ENCODE peak calls at places on chromosomes 1 and 21, in five cellular contexts. One of them, this sample, is unnamed.

GRCh38 chr1:44507490-44508396 is 102.7 kb downstream of the RNF220 start:
- DNase-seq in neural progenitor cell: peak; percentile 91
- DNase-seq in tibial nerve: no peak
- DNase-seq in left ventricle myocardium inferior: no peak
- DNase-seq in cardiac muscle cell: no peak
- DNase-seq in this sample: no peak

GRCh38 chr1:96538883-96539282 is 182.7 kb upstream of the PTBP2 start:
- DNase-seq in cardiac muscle cell: peak; percentile 98
- DNase-seq in tibial nerve: peak; percentile 94
- DNase-seq in neural progenitor cell: no peak
- DNase-seq in left ventricle myocardium inferior: no peak
- DNase-seq in this sample: no peak

GRCh38 chr1:100719490-100719889 is at the start of gene VCAM1:
- DNase-seq in left ventricle myocardium inferior: no peak
- DNase-seq in neural progenitor cell: peak; percentile 66
- DNase-seq in cardiac muscle cell: peak; percentile 61
- DNase-seq in tibial nerve: no peak
- DNase-seq in this sample: peak; percentile 2

GRCh38 chr1:18373882-18374493 is 106.7 kb upstream of the KLHDC7A start:
- DNase-seq in cardiac muscle cell: no peak
- DNase-seq in tibial nerve: no peak
- DNase-seq in left ventricle myocardium inferior: no peak
- DNase-seq in neural progenitor cell: peak; percentile 75
- DNase-seq in this sample: peak; percentile 52

GRCh38 chr1:12095822-12096263 is 32.7 kb downstream of the TNFRSF8 start:
- DNase-seq in tibial nerve: no peak
- DNase-seq in cardiac muscle cell: peak; percentile 39
- DNase-seq in neural progenitor cell: no peak
- DNase-seq in left ventricle myocardium inferior: no peak
- DNase-seq in this sample: peak; percentile 25

GRCh38 chr1:145922266-145922665 is 3.7 kb upstream of the PEX11B start:
- DNase-seq in left ventricle myocardium inferior: no peak
- DNase-seq in cardiac muscle cell: peak; percentile 65
- DNase-seq in tibial nerve: no peak
- DNase-seq in neural progenitor cell: no peak
- DNase-seq in this sample: no peak

GRCh38 chr21:38997756-38998155 is 185.5 kb downstream of the PSMG1 start:
- DNase-seq in cardiac muscle cell: no peak
- DNase-seq in left ventricle myocardium inferior: no peak
- DNase-seq in neural progenitor cell: no peak
- DNase-seq in tibial nerve: no peak
- DNase-seq in this sample: no peak

GRCh38 chr1:27506703-27507102 is 16.7 kb upstream of the WASF2 start:
- DNase-seq in cardiac muscle cell: no peak
- DNase-seq in tibial nerve: no peak
- DNase-seq in neural progenitor cell: no peak
- DNase-seq in left ventricle myocardium inferior: no peak
- DNase-seq in this sample: no peak

GRCh38 chr1:240946926-240947325 is 335.0 kb upstream of the GREM2 start:
- DNase-seq in cardiac muscle cell: peak; percentile 30
- DNase-seq in neural progenitor cell: peak; percentile 56
- DNase-seq in tibial nerve: peak; percentile 47
- DNase-seq in left ventricle myocardium inferior: no peak
- DNase-seq in this sample: no peak

GRCh38 chr1:210754931-210755670 is 378.8 kb downstream of the KCNH1 start:
- DNase-seq in tibial nerve: no peak
- DNase-seq in cardiac muscle cell: no peak
- DNase-seq in left ventricle myocardium inferior: no peak
- DNase-seq in neural progenitor cell: peak; percentile 63
- DNase-seq in this sample: no peak

GRCh38 chr1:89125571-89126233 is at the start of gene GBP2:
- DNase-seq in neural progenitor cell: no peak
- DNase-seq in left ventricle myocardium inferior: no peak
- DNase-seq in tibial nerve: peak; percentile 34
- DNase-seq in cardiac muscle cell: peak; percentile 72
- DNase-seq in this sample: no peak

GRCh38 chr1:150621497-150622113 is 7.8 kb downstream of the ENSA start:
- DNase-seq in left ventricle myocardium inferior: no peak
- DNase-seq in tibial nerve: peak; percentile 62
- DNase-seq in neural progenitor cell: peak; percentile 63
- DNase-seq in cardiac muscle cell: peak; percentile 84
- DNase-seq in this sample: no peak

GRCh38 chr1:19344831-19345230 is 32.7 kb downstream of the SLC66A1 start:
- DNase-seq in cardiac muscle cell: no peak
- DNase-seq in left ventricle myocardium inferior: no peak
- DNase-seq in neural progenitor cell: no peak
- DNase-seq in tibial nerve: no peak
- DNase-seq in this sample: no peak

GRCh38 chr1:90135306-90135705 is 140.4 kb downstream of the ZNF326 start:
- DNase-seq in neural progenitor cell: no peak
- DNase-seq in tibial nerve: no peak
- DNase-seq in cardiac muscle cell: peak; percentile 12
- DNase-seq in left ventricle myocardium inferior: no peak
- DNase-seq in this sample: no peak

GRCh38 chr1:244239261-244239770 is 188.2 kb downstream of the ZBTB18 start:
- DNase-seq in tibial nerve: no peak
- DNase-seq in left ventricle myocardium inferior: no peak
- DNase-seq in cardiac muscle cell: no peak
- DNase-seq in neural progenitor cell: no peak
- DNase-seq in this sample: no peak

GRCh38 chr1:101995984-101996731 is 568 bp downstream of the OLFM3 start:
- DNase-seq in neural progenitor cell: peak; percentile 40
- DNase-seq in tibial nerve: no peak
- DNase-seq in cardiac muscle cell: no peak
- DNase-seq in left ventricle myocardium inferior: no peak
- DNase-seq in this sample: no peak

GRCh38 chr1:21816602-21817302 is 4.7 kb downstream of the LDLRAD2 start:
- DNase-seq in cardiac muscle cell: peak; percentile 73
- DNase-seq in left ventricle myocardium inferior: no peak
- DNase-seq in neural progenitor cell: no peak
- DNase-seq in tibial nerve: no peak
- DNase-seq in this sample: no peak

GRCh38 chr1:2239384-2239985 is 11.4 kb downstream of the SKI start:
- DNase-seq in cardiac muscle cell: no peak
- DNase-seq in neural progenitor cell: no peak
- DNase-seq in left ventricle myocardium inferior: no peak
- DNase-seq in tibial nerve: no peak
- DNase-seq in this sample: no peak

GRCh38 chr1:70168283-70168682 is 37.1 kb downstream of the LRRC40 start:
- DNase-seq in neural progenitor cell: no peak
- DNase-seq in cardiac muscle cell: no peak
- DNase-seq in tibial nerve: no peak
- DNase-seq in left ventricle myocardium inferior: no peak
- DNase-seq in this sample: no peak

GRCh38 chr1:231872461-231872910 is 245.9 kb downstream of the DISC1 start:
- DNase-seq in tibial nerve: no peak
- DNase-seq in left ventricle myocardium inferior: no peak
- DNase-seq in neural progenitor cell: no peak
- DNase-seq in cardiac muscle cell: peak; percentile 76
- DNase-seq in this sample: no peak

GRCh38 chr21:35026617-35027557 is 22.2 kb downstream of the RUNX1 start:
- DNase-seq in neural progenitor cell: peak; percentile 66
- DNase-seq in cardiac muscle cell: peak; percentile 88
- DNase-seq in tibial nerve: peak; percentile 29
- DNase-seq in left ventricle myocardium inferior: peak; percentile 68
- DNase-seq in this sample: no peak

GRCh38 chr1:78003882-78004718 is 639 bp upstream of the DNAJB4 start:
- DNase-seq in tibial nerve: peak; percentile 38
- DNase-seq in neural progenitor cell: peak; percentile 77
- DNase-seq in cardiac muscle cell: peak; percentile 78
- DNase-seq in left ventricle myocardium inferior: peak; percentile 53
- DNase-seq in this sample: no peak

GRCh38 chr1:4972761-4973320 is 318.4 kb downstream of the AJAP1 start:
- DNase-seq in tibial nerve: no peak
- DNase-seq in left ventricle myocardium inferior: no peak
- DNase-seq in cardiac muscle cell: no peak
- DNase-seq in neural progenitor cell: no peak
- DNase-seq in this sample: no peak

GRCh38 chr21:40422851-40423635 is 423.9 kb downstream of the DSCAM start:
- DNase-seq in left ventricle myocardium inferior: no peak
- DNase-seq in cardiac muscle cell: no peak
- DNase-seq in tibial nerve: no peak
- DNase-seq in neural progenitor cell: no peak
- DNase-seq in this sample: no peak

GRCh38 chr1:31575373-31576140 is 758 bp upstream of the TINAGL1 start:
- DNase-seq in cardiac muscle cell: no peak
- DNase-seq in tibial nerve: no peak
- DNase-seq in left ventricle myocardium inferior: no peak
- DNase-seq in neural progenitor cell: peak; percentile 4
- DNase-seq in this sample: no peak

GRCh38 chr1:51788938-51789337 is 89.6 kb downstream of the NRDC start:
- DNase-seq in cardiac muscle cell: no peak
- DNase-seq in neural progenitor cell: no peak
- DNase-seq in left ventricle myocardium inferior: no peak
- DNase-seq in tibial nerve: no peak
- DNase-seq in this sample: no peak
- H3K36me3 ChIP-seq in cardiac muscle cell: peaks cover 69% of the 10 kb centered on the region
- H3K36me3 ChIP-seq in neural progenitor cell: peaks cover 6% of the 10 kb centered on the region
- H3K36me3 ChIP-seq in left ventricle myocardium inferior: peaks cover 100% of the 10 kb centered on the region
- H3K36me3 ChIP-seq in tibial nerve: peaks cover 100% of the 10 kb centered on the region
- H3K36me3 ChIP-seq in this sample: peaks cover 44% of the 10 kb centered on the region

DNA sequence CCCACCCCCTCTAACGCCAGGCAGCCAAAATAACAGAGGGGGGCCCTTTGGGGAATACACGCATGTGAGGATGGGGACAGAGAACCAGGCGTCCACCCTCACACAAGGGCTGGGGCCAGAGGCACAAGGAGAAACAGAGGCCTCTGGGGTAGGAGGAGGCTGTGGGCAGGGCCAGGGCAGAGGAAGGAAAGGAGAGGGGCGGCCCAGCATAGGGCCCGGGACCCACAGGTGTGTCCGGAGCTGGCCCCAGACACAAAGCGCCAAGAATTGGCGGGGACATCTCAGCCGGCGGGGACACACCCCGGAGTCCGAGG is 6.7 kb downstream of the PLEKHG5 start:
- DNase-seq in neural progenitor cell: no peak
- DNase-seq in tibial nerve: no peak
- DNase-seq in cardiac muscle cell: no peak
- DNase-seq in left ventricle myocardium inferior: no peak
- DNase-seq in this sample: no peak
- H3K4me3 ChIP-seq in neural progenitor cell: peak overlapping the region; percentile 91
- H3K4me3 ChIP-seq in tibial nerve: peak overlapping the region; percentile 49
- H3K4me3 ChIP-seq in cardiac muscle cell: peak overlapping the region; percentile 32
- H3K4me3 ChIP-seq in left ventricle myocardium inferior: peak overlapping the region; percentile 73
- H3K4me3 ChIP-seq in this sample: peak overlapping the region; percentile 79

GRCh38 chr1:58119971-58120370 is 426.6 kb downstream of the OMA1 start:
- DNase-seq in tibial nerve: no peak
- DNase-seq in neural progenitor cell: no peak
- DNase-seq in cardiac muscle cell: no peak
- DNase-seq in left ventricle myocardium inferior: no peak
- DNase-seq in this sample: no peak

DNA sequence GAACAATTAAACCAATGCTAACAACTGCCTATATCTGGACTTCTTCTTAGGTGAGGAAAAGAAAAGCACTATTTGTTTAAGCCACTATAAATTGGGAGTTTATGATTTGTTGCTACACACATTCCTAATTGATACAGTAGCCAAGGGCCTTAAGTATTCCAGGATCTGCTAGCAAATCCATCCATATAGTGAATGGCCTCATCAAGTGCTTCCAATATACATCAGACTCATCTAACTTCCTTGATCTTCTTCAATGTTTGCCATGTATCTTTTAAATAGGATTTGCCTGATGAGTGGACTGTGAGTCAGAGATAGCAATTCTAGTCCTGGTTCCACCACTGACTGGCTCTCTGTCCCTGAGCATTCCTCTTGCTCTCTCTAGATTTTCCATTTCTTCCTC is 430.2 kb downstream of the OMA1 start:
- DNase-seq in neural progenitor cell: no peak
- DNase-seq in tibial nerve: no peak
- DNase-seq in cardiac muscle cell: no peak
- DNase-seq in left ventricle myocardium inferior: no peak
- DNase-seq in this sample: no peak
- H3K4me1 ChIP-seq in neural progenitor cell: no peaks in the 10 kb centered on the region
- H3K4me1 ChIP-seq in tibial nerve: no peaks in the 10 kb centered on the region
- H3K4me1 ChIP-seq in cardiac muscle cell: no peaks in the 10 kb centered on the region
- H3K4me1 ChIP-seq in left ventricle myocardium inferior: no peaks in the 10 kb centered on the region
- H3K4me1 ChIP-seq in this sample: no peaks in the 10 kb centered on the region

GRCh38 chr1:236553370-236553769 is 29.6 kb downstream of the LGALS8 start:
- DNase-seq in cardiac muscle cell: no peak
- DNase-seq in left ventricle myocardium inferior: no peak
- DNase-seq in tibial nerve: no peak
- DNase-seq in neural progenitor cell: no peak
- DNase-seq in this sample: no peak

GRCh38 chr1:236558069-236558468 is 34.3 kb downstream of the LGALS8 start:
- DNase-seq in tibial nerve: no peak
- DNase-seq in cardiac muscle cell: no peak
- DNase-seq in neural progenitor cell: no peak
- DNase-seq in left ventricle myocardium inferior: no peak
- DNase-seq in this sample: no peak

GRCh38 chr1:236560213-236560771 is 36.5 kb downstream of the LGALS8 start:
- DNase-seq in tibial nerve: no peak
- DNase-seq in cardiac muscle cell: no peak
- DNase-seq in left ventricle myocardium inferior: no peak
- DNase-seq in neural progenitor cell: peak; percentile 6
- DNase-seq in this sample: no peak

GRCh38 chr1:236552901-236553300 is 29.1 kb downstream of the LGALS8 start:
- DNase-seq in tibial nerve: no peak
- DNase-seq in neural progenitor cell: no peak
- DNase-seq in left ventricle myocardium inferior: no peak
- DNase-seq in cardiac muscle cell: no peak
- DNase-seq in this sample: no peak

DNA sequence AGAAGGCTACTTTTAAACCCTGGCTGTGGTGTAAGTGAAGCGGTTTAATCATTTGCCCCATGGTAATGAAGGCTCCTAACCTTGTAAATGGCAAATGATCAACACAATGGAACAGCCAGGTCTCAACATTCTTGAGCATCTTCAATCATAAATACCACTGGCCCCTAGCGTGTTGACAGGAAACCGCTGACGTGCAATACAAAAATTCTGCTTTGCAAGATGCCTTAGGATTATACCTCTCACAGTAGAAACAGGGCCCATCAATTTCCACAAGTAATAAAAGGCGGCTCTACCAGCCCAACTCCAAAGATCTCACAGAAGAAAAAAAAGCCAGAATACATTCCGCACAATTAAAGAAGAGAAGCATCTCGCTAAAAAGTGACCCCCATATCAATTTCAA is 32.8 kb downstream of the LGALS8 start:
- DNase-seq in cardiac muscle cell: no peak
- DNase-seq in left ventricle myocardium inferior: no peak
- DNase-seq in neural progenitor cell: no peak
- DNase-seq in tibial nerve: no peak
- DNase-seq in this sample: no peak
- H3K36me3 ChIP-seq in cardiac muscle cell: peaks cover 72% of the 10 kb centered on the region
- H3K36me3 ChIP-seq in left ventricle myocardium inferior: peaks cover 98% of the 10 kb centered on the region
- H3K36me3 ChIP-seq in neural progenitor cell: peaks cover 21% of the 10 kb centered on the region
- H3K36me3 ChIP-seq in tibial nerve: peaks cover 98% of the 10 kb centered on the region
- H3K36me3 ChIP-seq in this sample: peaks cover 38% of the 10 kb centered on the region

This sample was measured in iPS DF 6.9.